ENCODE peak calls at places on chromosome 1, in six cellular contexts. K is upper lobe of right lung, N is choroid plexus epithelial cell, I is NCI-H524, Y is LoVo, S is NCI-H1694. C is an unnamed sample.

GRCh38 chr1:6052543-6053205 is 7.0 kb downstream of the KCNAB2 start:
- DNase-seq in I (peak; percentile 5), Y (peak; percentile 51), K (no peak), S (no peak), N (peak; percentile 83), C (peak; percentile 65)

GRCh38 chr1:65231718-65232330 is 77.5 kb upstream of the DNAJC6 start:
- DNase-seq in N (no peak), S (no peak), Y (no peak), K (no peak), I (no peak), C (no peak)

GRCh38 chr1:59574085-59574484 is 240.7 kb upstream of the HOOK1 start:
- DNase-seq in S (no peak), Y (no peak), I (no peak), N (peak; percentile 68), K (no peak), C (no peak)

GRCh38 chr1:172533511-172534116 is 664 bp downstream of the SUCO start:
- DNase-seq in S (peak; percentile 35), N (peak; percentile 42), I (peak; percentile 42), K (no peak), Y (no peak), C (no peak)

GRCh38 chr1:2859219-2859880 is 57.9 kb upstream of the TTC34 start:
- DNase-seq in Y (no peak), K (no peak), S (no peak), N (no peak), I (no peak), C (no peak)

GRCh38 chr1:163291461-163291860 is 30.3 kb upstream of the NUF2 start:
- DNase-seq in Y (no peak), S (no peak), N (no peak), K (no peak), I (no peak), C (no peak)

GRCh38 chr1:235908742-235909520 is 42.2 kb upstream of the LYST start:
- DNase-seq in N (peak; percentile 64), K (no peak), Y (peak; percentile 82), I (no peak), S (no peak), C (peak; percentile 65)

GRCh38 chr1:8510041-8510823 is 192.3 kb downstream of the SLC45A1 start:
- DNase-seq in K (no peak), I (no peak), Y (no peak), N (peak; percentile 89), S (no peak), C (no peak)

GRCh38 chr1:9615316-9616063 is 26.8 kb downstream of the TMEM201 start:
- DNase-seq in S (no peak), I (peak; percentile 20), N (peak; percentile 67), K (peak; percentile 72), Y (peak; percentile 20), C (peak; percentile 71)

GRCh38 chr1:83641828-83642443 is 357.0 kb downstream of the TTLL7 start:
- DNase-seq in K (no peak), Y (no peak), S (no peak), I (no peak), N (peak; percentile 2), C (no peak)

GRCh38 chr1:60949154-60949825 is 133.1 kb upstream of the NFIA start:
- DNase-seq in K (no peak), N (no peak), I (no peak), S (no peak), Y (no peak), C (no peak)

GRCh38 chr1:225977937-225978748 is 21.0 kb downstream of the SDE2 start:
- DNase-seq in Y (no peak), K (no peak), I (no peak), S (no peak), N (no peak), C (peak; percentile 37)

GRCh38 chr1:157239936-157240335 is 101.7 kb upstream of the ETV3 start:
- DNase-seq in Y (no peak), S (no peak), K (no peak), I (no peak), N (no peak), C (no peak)

GRCh38 chr1:201702936-201703335 is 126.0 kb upstream of the IPO9 start:
- DNase-seq in N (peak; percentile 51), K (no peak), Y (no peak), I (peak; percentile 93), S (peak; percentile 95), C (peak; percentile 77)

GRCh38 chr1:41268154-41268770 is 26.2 kb upstream of the SCMH1 start:
- DNase-seq in S (peak; percentile 81), K (peak; percentile 87), I (peak; percentile 82), N (peak; percentile 84), Y (peak; percentile 76), C (peak; percentile 90)

GRCh38 chr1:246837418-246838117 is 94.2 kb downstream of the AHCTF1 start:
- DNase-seq in I (no peak), K (no peak), Y (no peak), S (no peak), N (peak; percentile 25), C (no peak)

GRCh38 chr1:46456411-46456963 is 33.1 kb upstream of the DMBX1 start:
- DNase-seq in K (no peak), I (no peak), S (peak; percentile 3), Y (no peak), N (no peak), C (no peak)

GRCh38 chr1:227576152-227576551 is 12.8 kb downstream of the ZNF678 start:
- DNase-seq in S (no peak), N (no peak), Y (no peak), K (no peak), I (no peak), C (no peak)

GRCh38 chr1:94522304-94522703 is 19.3 kb downstream of the F3 start:
- DNase-seq in N (peak; percentile 87), K (no peak), S (peak; percentile 16), I (no peak), Y (no peak), C (no peak)

GRCh38 chr1:160354388-160354985 is 11.3 kb downstream of the NCSTN start:
- DNase-seq in N (peak; percentile 53), S (no peak), Y (no peak), I (no peak), K (no peak), C (peak; percentile 81)

GRCh38 chr1:67401443-67401842 is 28.8 kb downstream of the SERBP1 start:
- DNase-seq in N (no peak), K (no peak), Y (no peak), I (no peak), S (no peak), C (no peak)

GRCh38 chr1:18948048-18948912 is 8.2 kb downstream of the IFFO2 start:
- DNase-seq in S (peak; percentile 59), Y (no peak), I (no peak), K (no peak), N (no peak), C (no peak)